ENCODE peak calls at places on chromosomes 12 and 14, in eight cellular contexts. S is PC-3; J is NCI-H460; K is activated CD4-positive, alpha-beta T cell treated with anti-CD3 and anti-CD28 coated beads, Interleukin-2, amount 10 ng/mL, durations not matched to agents 24 days and 14 days; U is COR-L47; W is psoas muscle; L is RWPE2; X is GM20000. Y is an unnamed sample.

GRCh38 chr14:104087981-104088850 is 2.7 kb downstream of the ASPG start:
- DNase-seq in S (no peak), J (no peak), K (no peak), U (no peak), W (no peak), L (no peak), X (no peak), Y (no peak)

GRCh38 chr12:46388427-46388992 is 15.9 kb upstream of the SLC38A2 start:
- DNase-seq in S (peak), J (no peak), K (no peak), U (no peak), W (no peak), L (no peak), X (peak), Y (no peak)

GRCh38 chr12:47410862-47411261 is 295.0 kb downstream of the RPAP3 start:
- DNase-seq in S (no peak), J (no peak), K (no peak), U (no peak), W (no peak), L (no peak), X (no peak), Y (no peak)

GRCh38 chr12:55733021-55733555 is 4.3 kb upstream of the CD63 start:
- DNase-seq in S (no peak), J (no peak), K (no peak), U (no peak), W (no peak), L (no peak), X (no peak), Y (no peak)

GRCh38 chr14:88879016-88879415 is 54.6 kb downstream of the TTC8 start:
- DNase-seq in S (peak), J (peak), K (no peak), U (no peak), W (no peak), L (no peak), X (no peak), Y (peak)

GRCh38 chr12:34288963-34289345 is 266.7 kb downstream of the ALG10 start:
- DNase-seq in S (no peak), J (no peak), K (no peak), U (no peak), W (no peak), L (peak), X (no peak), Y (no peak)

GRCh38 chr12:24496755-24497154 is 452.1 kb downstream of the BCAT1 start:
- DNase-seq in S (no peak), J (no peak), K (no peak), U (no peak), W (no peak), L (no peak), X (no peak), Y (no peak)

GRCh38 chr12:54560374-54560858 is 11.0 kb downstream of the PDE1B start:
- DNase-seq in S (no peak), J (peak), K (peak), U (no peak), W (peak), L (no peak), X (peak), Y (peak)

GRCh38 chr14:80233489-80233888 is 22.2 kb upstream of the DIO2 start:
- DNase-seq in S (no peak), J (no peak), K (no peak), U (no peak), W (no peak), L (no peak), X (no peak), Y (no peak)

GRCh38 chr12:112664569-112664968 is 127.0 kb upstream of the RPH3A start:
- DNase-seq in S (peak), J (peak), K (peak), U (no peak), W (no peak), L (no peak), X (peak), Y (peak)

GRCh38 chr12:58408516-58408915 is 467.1 kb downstream of the ATP23 start:
- DNase-seq in S (no peak), J (no peak), K (no peak), U (no peak), W (no peak), L (no peak), X (no peak), Y (no peak)

GRCh38 chr12:26135010-26135420 is 10.2 kb upstream of the BHLHE41 start:
- DNase-seq in S (peak), J (no peak), K (no peak), U (peak), W (no peak), L (no peak), X (no peak), Y (no peak)

GRCh38 chr14:50082308-50082742 is 34.0 kb downstream of the VCPKMT start:
- DNase-seq in S (no peak), J (no peak), K (peak), U (no peak), W (no peak), L (no peak), X (no peak), Y (no peak)

GRCh38 chr12:21773263-21773741 is 1.2 kb downstream of the KCNJ8 start:
- DNase-seq in S (peak), J (no peak), K (no peak), U (no peak), W (peak), L (no peak), X (no peak), Y (peak)

GRCh38 chr14:31894351-31894750 is 182.8 kb upstream of the ARHGAP5 start:
- DNase-seq in S (peak), J (no peak), K (no peak), U (no peak), W (no peak), L (no peak), X (no peak), Y (no peak)

GRCh38 chr12:75489613-75490210 is 9.2 kb downstream of the GLIPR1 start:
- DNase-seq in S (peak), J (no peak), K (peak), U (no peak), W (no peak), L (no peak), X (no peak), Y (no peak)

GRCh38 chr12:4134833-4135597 is 138.5 kb upstream of the CCND2 start:
- DNase-seq in S (no peak), J (no peak), K (no peak), U (no peak), W (no peak), L (peak), X (no peak), Y (peak)

GRCh38 chr12:54634795-54635194 is at the start of gene LACRT:
- DNase-seq in S (no peak), J (no peak), K (no peak), U (no peak), W (no peak), L (no peak), X (no peak), Y (no peak)

GRCh38 chr14:56202256-56202655 is 84.0 kb downstream of the PELI2 start:
- DNase-seq in S (no peak), J (no peak), K (no peak), U (no peak), W (no peak), L (no peak), X (peak), Y (peak)

GRCh38 chr14:76715102-76715926 is 46.0 kb upstream of the VASH1 start:
- DNase-seq in S (no peak), J (no peak), K (no peak), U (peak), W (no peak), L (no peak), X (no peak), Y (no peak)

GRCh38 chr12:101876861-101877815 is at the start of gene DRAM1:
- DNase-seq in S (peak), J (peak), K (peak), U (peak), W (peak), L (peak), X (peak), Y (peak)

GRCh38 chr14:97489750-97490149 is 692.6 kb downstream of the VRK1 start:
- DNase-seq in S (no peak), J (no peak), K (no peak), U (no peak), W (no peak), L (no peak), X (no peak), Y (no peak)